ENCODE peak calls at places on chromosomes 12 and 14, in eight cellular contexts. One of them, this sample, is unnamed.

GRCh38 chr12:6868211-6869048 is 1.1 kb downstream of the TPI1 start:
- DNase-seq in kidney tubule cell: no peak
- DNase-seq in CD8-positive, alpha-beta memory T cell: no peak
- DNase-seq in ureter: no peak
- DNase-seq in cardiac muscle cell: no peak
- DNase-seq in activated T-cell treated with anti-CD3 and anti-CD28 coated beads for 48 hours: no peak
- DNase-seq in NCI-H1105: no peak
- DNase-seq in aorta: no peak
- DNase-seq in this sample: no peak

GRCh38 chr12:55717397-55718007 is 1.7 kb downstream of the BLOC1S1 start:
- DNase-seq in cardiac muscle cell: no peak
- DNase-seq in kidney tubule cell: peak; percentile 88
- DNase-seq in CD8-positive, alpha-beta memory T cell: no peak
- DNase-seq in NCI-H1105: no peak
- DNase-seq in ureter: no peak
- DNase-seq in aorta: peak; percentile 36
- DNase-seq in activated T-cell treated with anti-CD3 and anti-CD28 coated beads for 48 hours: no peak
- DNase-seq in this sample: no peak

GRCh38 chr12:131867891-131868675 is 26.3 kb upstream of the ULK1 start:
- DNase-seq in activated T-cell treated with anti-CD3 and anti-CD28 coated beads for 48 hours: no peak
- DNase-seq in NCI-H1105: no peak
- DNase-seq in cardiac muscle cell: no peak
- DNase-seq in ureter: no peak
- DNase-seq in CD8-positive, alpha-beta memory T cell: no peak
- DNase-seq in kidney tubule cell: peak; percentile 15
- DNase-seq in aorta: peak; percentile 53
- DNase-seq in this sample: no peak

GRCh38 chr12:121438905-121439304 is 39.0 kb downstream of the RNF34 start:
- DNase-seq in kidney tubule cell: no peak
- DNase-seq in cardiac muscle cell: no peak
- DNase-seq in CD8-positive, alpha-beta memory T cell: no peak
- DNase-seq in aorta: no peak
- DNase-seq in NCI-H1105: no peak
- DNase-seq in ureter: no peak
- DNase-seq in activated T-cell treated with anti-CD3 and anti-CD28 coated beads for 48 hours: no peak
- DNase-seq in this sample: no peak

GRCh38 chr12:53380797-53381738 is 1.1 kb downstream of the SP1 start:
- DNase-seq in ureter: no peak
- DNase-seq in aorta: peak; percentile 52
- DNase-seq in kidney tubule cell: peak; percentile 61
- DNase-seq in CD8-positive, alpha-beta memory T cell: no peak
- DNase-seq in cardiac muscle cell: no peak
- DNase-seq in activated T-cell treated with anti-CD3 and anti-CD28 coated beads for 48 hours: no peak
- DNase-seq in NCI-H1105: no peak
- DNase-seq in this sample: no peak

GRCh38 chr14:69355955-69356321 is 42.2 kb downstream of the ERH start:
- DNase-seq in CD8-positive, alpha-beta memory T cell: no peak
- DNase-seq in activated T-cell treated with anti-CD3 and anti-CD28 coated beads for 48 hours: no peak
- DNase-seq in cardiac muscle cell: no peak
- DNase-seq in aorta: peak; percentile 74
- DNase-seq in kidney tubule cell: peak; percentile 70
- DNase-seq in ureter: peak; percentile 50
- DNase-seq in NCI-H1105: no peak
- DNase-seq in this sample: no peak

GRCh38 chr12:49322367-49322707 is 718 bp upstream of the TROAP start:
- DNase-seq in kidney tubule cell: no peak
- DNase-seq in CD8-positive, alpha-beta memory T cell: no peak
- DNase-seq in aorta: no peak
- DNase-seq in activated T-cell treated with anti-CD3 and anti-CD28 coated beads for 48 hours: no peak
- DNase-seq in ureter: no peak
- DNase-seq in NCI-H1105: no peak
- DNase-seq in cardiac muscle cell: no peak
- DNase-seq in this sample: no peak

GRCh38 chr12:47020211-47020821 is 59.1 kb upstream of the PCED1B start:
- DNase-seq in cardiac muscle cell: no peak
- DNase-seq in ureter: no peak
- DNase-seq in NCI-H1105: no peak
- DNase-seq in kidney tubule cell: no peak
- DNase-seq in aorta: no peak
- DNase-seq in activated T-cell treated with anti-CD3 and anti-CD28 coated beads for 48 hours: no peak
- DNase-seq in CD8-positive, alpha-beta memory T cell: no peak
- DNase-seq in this sample: no peak

GRCh38 chr12:11067514-11067913 is 5.4 kb upstream of the TAS2R46 start:
- DNase-seq in CD8-positive, alpha-beta memory T cell: no peak
- DNase-seq in ureter: no peak
- DNase-seq in cardiac muscle cell: no peak
- DNase-seq in activated T-cell treated with anti-CD3 and anti-CD28 coated beads for 48 hours: no peak
- DNase-seq in NCI-H1105: no peak
- DNase-seq in aorta: peak; percentile 49
- DNase-seq in kidney tubule cell: no peak
- DNase-seq in this sample: no peak

GRCh38 chr14:24876996-24877395 is 173.0 kb downstream of the STXBP6 start:
- DNase-seq in ureter: no peak
- DNase-seq in aorta: no peak
- DNase-seq in cardiac muscle cell: no peak
- DNase-seq in NCI-H1105: no peak
- DNase-seq in kidney tubule cell: no peak
- DNase-seq in activated T-cell treated with anti-CD3 and anti-CD28 coated beads for 48 hours: no peak
- DNase-seq in CD8-positive, alpha-beta memory T cell: no peak
- DNase-seq in this sample: no peak

GRCh38 chr14:72443256-72443655 is 450.6 kb downstream of the DPF3 start:
- DNase-seq in NCI-H1105: no peak
- DNase-seq in cardiac muscle cell: no peak
- DNase-seq in kidney tubule cell: no peak
- DNase-seq in aorta: no peak
- DNase-seq in CD8-positive, alpha-beta memory T cell: no peak
- DNase-seq in ureter: no peak
- DNase-seq in activated T-cell treated with anti-CD3 and anti-CD28 coated beads for 48 hours: no peak
- DNase-seq in this sample: no peak

GRCh38 chr12:89733579-89734201 is 25.1 kb upstream of the ATP2B1 start:
- DNase-seq in CD8-positive, alpha-beta memory T cell: no peak
- DNase-seq in kidney tubule cell: peak; percentile 85
- DNase-seq in NCI-H1105: no peak
- DNase-seq in aorta: no peak
- DNase-seq in ureter: no peak
- DNase-seq in activated T-cell treated with anti-CD3 and anti-CD28 coated beads for 48 hours: no peak
- DNase-seq in cardiac muscle cell: no peak
- DNase-seq in this sample: no peak

GRCh38 chr12:44748950-44749468 is 127.1 kb downstream of the NELL2 start:
- DNase-seq in CD8-positive, alpha-beta memory T cell: no peak
- DNase-seq in aorta: no peak
- DNase-seq in ureter: no peak
- DNase-seq in NCI-H1105: peak; percentile 67
- DNase-seq in cardiac muscle cell: no peak
- DNase-seq in kidney tubule cell: no peak
- DNase-seq in activated T-cell treated with anti-CD3 and anti-CD28 coated beads for 48 hours: no peak
- DNase-seq in this sample: no peak

GRCh38 chr12:47997321-47997720 is 7.0 kb downstream of the COL2A1 start:
- DNase-seq in NCI-H1105: no peak
- DNase-seq in CD8-positive, alpha-beta memory T cell: no peak
- DNase-seq in cardiac muscle cell: no peak
- DNase-seq in aorta: no peak
- DNase-seq in activated T-cell treated with anti-CD3 and anti-CD28 coated beads for 48 hours: no peak
- DNase-seq in ureter: no peak
- DNase-seq in kidney tubule cell: no peak
- DNase-seq in this sample: no peak

GRCh38 chr12:32595251-32595650 is 83.8 kb upstream of the DNM1L start:
- DNase-seq in kidney tubule cell: peak; percentile 3
- DNase-seq in aorta: no peak
- DNase-seq in CD8-positive, alpha-beta memory T cell: no peak
- DNase-seq in ureter: no peak
- DNase-seq in activated T-cell treated with anti-CD3 and anti-CD28 coated beads for 48 hours: no peak
- DNase-seq in cardiac muscle cell: no peak
- DNase-seq in NCI-H1105: no peak
- DNase-seq in this sample: no peak

GRCh38 chr12:42094277-42094676 is 50.4 kb downstream of the GXYLT1 start:
- DNase-seq in NCI-H1105: no peak
- DNase-seq in cardiac muscle cell: no peak
- DNase-seq in activated T-cell treated with anti-CD3 and anti-CD28 coated beads for 48 hours: peak; percentile 7
- DNase-seq in kidney tubule cell: peak; percentile 29
- DNase-seq in CD8-positive, alpha-beta memory T cell: peak; percentile 24
- DNase-seq in ureter: no peak
- DNase-seq in aorta: no peak
- DNase-seq in this sample: no peak

GRCh38 chr12:132803883-132804282 is 24.8 kb downstream of the GOLGA3 start:
- DNase-seq in activated T-cell treated with anti-CD3 and anti-CD28 coated beads for 48 hours: no peak
- DNase-seq in aorta: no peak
- DNase-seq in ureter: no peak
- DNase-seq in kidney tubule cell: no peak
- DNase-seq in CD8-positive, alpha-beta memory T cell: no peak
- DNase-seq in NCI-H1105: no peak
- DNase-seq in cardiac muscle cell: no peak
- DNase-seq in this sample: no peak